ENCODE peak calls at places on chromosomes 13 and 19, in four cellular contexts. D is NCI-H510A treated with DMSO at 0.1 percent for 48 hours, M is hippocampal formation, R is K562. B is an unnamed sample.

GRCh38 chr13:114166381-114167131 is 12.5 kb upstream of the CFAP97D2 start:
- DNase-seq in D (no peak), M (peak), R (no peak), B (no peak)

GRCh38 chr13:98307744-98308524 is 130.9 kb upstream of the RNF113B start:
- DNase-seq in D (no peak), M (no peak), R (no peak), B (no peak)

GRCh38 chr13:59975807-59976445 is 187.8 kb downstream of the DIAPH3 start:
- DNase-seq in D (no peak), M (no peak), R (no peak), B (no peak)

GRCh38 chr19:3683866-3684816 is 16.1 kb downstream of the PIP5K1C start:
- DNase-seq in D (no peak), M (no peak), R (peak), B (no peak)

GRCh38 chr19:51131780-51132680 is 7.3 kb downstream of the SIGLEC9 start:
- DNase-seq in D (no peak), M (no peak), R (peak), B (no peak)

GRCh38 chr13:40490086-40490723 is 176.2 kb downstream of the FOXO1 start:
- DNase-seq in D (no peak), M (no peak), R (no peak), B (no peak)

GRCh38 chr13:74061939-74062595 is 72.1 kb downstream of the KLF12 start:
- DNase-seq in D (no peak), M (no peak), R (no peak), B (no peak)

GRCh38 chr13:93226065-93226622 is 463 bp upstream of the GPC6 start:
- DNase-seq in D (no peak), M (no peak), R (no peak), B (no peak)

GRCh38 chr13:29922896-29923295 is 72.5 kb upstream of the UBL3 start:
- DNase-seq in D (no peak), M (no peak), R (no peak), B (no peak)

GRCh38 chr19:13094285-13094595 is 8.4 kb downstream of the LYL1 start:
- DNase-seq in D (no peak), M (no peak), R (no peak), B (no peak)

GRCh38 chr13:114282143-114282685 is 813 bp downstream of the UPF3A start:
- DNase-seq in D (peak), M (no peak), R (peak), B (peak)

GRCh38 chr13:100674363-100674847 is at the start of gene TMTC4:
- DNase-seq in D (no peak), M (no peak), R (peak), B (no peak)

GRCh38 chr19:39943586-39943985 is 9.2 kb upstream of the FCGBP start:
- DNase-seq in D (no peak), M (no peak), R (no peak), B (no peak)

GRCh38 chr13:47555235-47555634 is 445.8 kb downstream of the SUCLA2 start:
- DNase-seq in D (no peak), M (no peak), R (no peak), B (no peak)

B was measured in SHP77.